ENCODE peak calls at places on chromosomes 12 and 14, in eight cellular contexts. P, C, X, S, T, Z, U and J are unnamed samples.

GRCh38 chr14:69036757-69037506 is 57.8 kb upstream of the ACTN1 start:
- DNase-seq in P (no peak), C (no peak), X (no peak), S (no peak), T (no peak), Z (no peak), U (no peak), J (no peak)

GRCh38 chr12:32136404-32136803 is 29.8 kb downstream of the BICD1 start:
- DNase-seq in P (no peak), C (no peak), X (no peak), S (no peak), T (no peak), Z (no peak), U (no peak), J (no peak)

GRCh38 chr12:102567031-102567985 is 86.9 kb upstream of the IGF1 start:
- DNase-seq in P (no peak), C (no peak), X (no peak), S (peak; percentile 40), T (no peak), Z (no peak), U (no peak), J (no peak)

GRCh38 chr12:68224613-68225285 is 861 bp downstream of the IL26 start:
- DNase-seq in P (no peak), C (no peak), X (no peak), S (no peak), T (no peak), Z (no peak), U (no peak), J (no peak)

GRCh38 chr12:124445121-124445718 is 122.2 kb downstream of the NCOR2 start:
- DNase-seq in P (no peak), C (no peak), X (no peak), S (no peak), T (no peak), Z (no peak), U (no peak), J (no peak)

GRCh38 chr14:103404032-103404918 is 19.1 kb downstream of the MARK3 start:
- DNase-seq in P (no peak), C (no peak), X (no peak), S (no peak), T (peak; percentile 51), Z (no peak), U (no peak), J (no peak)

GRCh38 chr12:8052679-8053078 is 13.5 kb downstream of the C3AR1 start:
- DNase-seq in P (no peak), C (no peak), X (no peak), S (no peak), T (no peak), Z (no peak), U (no peak), J (no peak)

GRCh38 chr12:561908-562593 is 101.2 kb downstream of the NINJ2 start:
- DNase-seq in P (no peak), C (no peak), X (no peak), S (no peak), T (peak; percentile 51), Z (no peak), U (no peak), J (no peak)

GRCh38 chr14:84273181-84273580 is 1256.8 kb upstream of the FLRT2 start:
- DNase-seq in P (no peak), C (no peak), X (no peak), S (no peak), T (no peak), Z (no peak), U (no peak), J (no peak)

GRCh38 chr12:15540469-15540872 is 218.2 kb downstream of the PTPRO start:
- DNase-seq in P (no peak), C (no peak), X (no peak), S (no peak), T (no peak), Z (no peak), U (no peak), J (no peak)

GRCh38 chr14:71395151-71395604 is 487.9 kb downstream of the PCNX1 start:
- DNase-seq in P (no peak), C (no peak), X (no peak), S (no peak), T (no peak), Z (no peak), U (no peak), J (no peak)

GRCh38 chr12:14913381-14913781 is 25.0 kb downstream of the ERP27 start:
- DNase-seq in P (peak; percentile 42), C (peak; percentile 38), X (peak; percentile 18), S (no peak), T (no peak), Z (peak; percentile 82), U (no peak), J (peak; percentile 44)

GRCh38 chr14:103542545-103543088 is 13.6 kb downstream of the TRMT61A start:
- DNase-seq in P (no peak), C (peak; percentile 54), X (peak; percentile 66), S (no peak), T (no peak), Z (no peak), U (no peak), J (peak; percentile 75)

GRCh38 chr14:70754989-70755388 is 54.3 kb downstream of the MAP3K9 start:
- DNase-seq in P (peak; percentile 74), C (peak; percentile 57), X (no peak), S (no peak), T (no peak), Z (no peak), U (no peak), J (peak; percentile 93)

GRCh38 chr14:58875613-58876012 is 237.9 kb downstream of the DACT1 start:
- DNase-seq in P (no peak), C (no peak), X (no peak), S (no peak), T (no peak), Z (no peak), U (no peak), J (no peak)

GRCh38 chr12:93802293-93802692 is 125.1 kb downstream of the CRADD start:
- DNase-seq in P (no peak), C (no peak), X (no peak), S (no peak), T (no peak), Z (no peak), U (no peak), J (no peak)

GRCh38 chr12:118354903-118355302 is 17.8 kb downstream of the TAOK3 start:
- DNase-seq in P (no peak), C (no peak), X (no peak), S (no peak), T (no peak), Z (no peak), U (no peak), J (no peak)

GRCh38 chr12:26845057-26845666 is 12.2 kb upstream of the ITPR2 start:
- DNase-seq in P (peak; percentile 44), C (peak; percentile 70), X (peak; percentile 61), S (peak; percentile 50), T (no peak), Z (peak; percentile 83), U (peak; percentile 38), J (peak; percentile 61)

GRCh38 chr14:78227466-78228077 is 57.4 kb downstream of the NRXN3 start:
- DNase-seq in P (no peak), C (no peak), X (no peak), S (no peak), T (no peak), Z (no peak), U (no peak), J (no peak)

GRCh38 chr14:102442241-102443211 is 67.0 kb downstream of the ANKRD9 start:
- DNase-seq in P (no peak), C (no peak), X (peak; percentile 87), S (no peak), T (peak; percentile 87), Z (no peak), U (no peak), J (no peak)

GRCh38 chr12:50676761-50677160 is 87.1 kb upstream of the ATF1 start:
- DNase-seq in P (no peak), C (no peak), X (no peak), S (no peak), T (no peak), Z (no peak), U (no peak), J (no peak)

GRCh38 chr12:54975875-54976274 is 8.7 kb downstream of the TESPA1 start:
- DNase-seq in P (no peak), C (no peak), X (no peak), S (no peak), T (no peak), Z (no peak), U (no peak), J (no peak)
- TF ChIP-seq CTCF in P (no peak), C (no peak), X (no peak), S (no peak), T (no peak), Z (no peak), U (no peak), J (no peak)

GRCh38 chr14:24310387-24310665 is 386 bp downstream of the LTB4R2 start:
- DNase-seq in P (no peak), C (no peak), X (peak; percentile 60), S (no peak), T (no peak), Z (no peak), U (no peak), J (no peak)

GRCh38 chr14:24312736-24313507 is 1.6 kb downstream of the LTB4R start:
- DNase-seq in P (no peak), C (no peak), X (peak; percentile 62), S (no peak), T (no peak), Z (no peak), U (no peak), J (peak; percentile 55)

GRCh38 chr14:24309538-24310386 is at the start of gene LTB4R2:
- DNase-seq in P (no peak), C (no peak), X (no peak), S (no peak), T (no peak), Z (no peak), U (no peak), J (no peak)

GRCh38 chr14:24311837-24312615 is 724 bp downstream of the LTB4R start:
- DNase-seq in P (no peak), C (no peak), X (no peak), S (no peak), T (no peak), Z (no peak), U (no peak), J (peak; percentile 52)

GRCh38 chr14:24310666-24311604 is at the start of gene LTB4R:
- DNase-seq in P (no peak), C (peak; percentile 86), X (peak; percentile 79), S (no peak), T (peak; percentile 38), Z (peak; percentile 85), U (no peak), J (peak; percentile 84)
- TF ChIP-seq POLR2A in P (no peak), C (no peak), X (peak; percentile 30), S (no peak), T (no peak), Z (no peak), U (peak; percentile 10), J (peak; percentile 49)

GRCh38 chr12:76201316-76201715 is 116.8 kb upstream of the NAP1L1 start:
- DNase-seq in P (no peak), C (no peak), X (no peak), S (no peak), T (no peak), Z (no peak), U (no peak), J (no peak)
- TF ChIP-seq CTCF in P (no peak), C (no peak), X (no peak), S (no peak), T (no peak), Z (no peak), U (no peak), J (no peak)

DNA sequence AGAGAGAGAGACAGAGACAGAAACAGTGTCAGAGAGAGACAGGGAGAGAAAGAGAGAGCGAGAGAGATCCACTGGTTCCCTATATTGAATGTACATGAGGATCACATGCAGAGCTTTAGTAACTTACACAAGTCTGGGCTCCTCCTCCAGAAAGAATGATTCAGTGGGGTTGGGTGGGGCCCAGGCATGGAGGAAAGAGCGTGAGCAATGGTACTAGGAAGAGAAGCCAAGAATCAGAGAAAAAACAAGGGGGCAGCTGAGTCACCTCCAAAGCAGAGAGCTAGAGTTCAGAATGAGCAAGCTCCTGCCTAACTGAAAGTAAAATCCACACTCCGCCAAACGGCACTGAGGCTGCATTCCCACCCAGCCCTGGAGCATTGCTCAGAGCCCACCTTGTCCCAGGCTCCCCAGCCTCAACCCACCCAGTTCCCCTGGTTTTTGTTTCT is 670.1 kb upstream of the TBX3 start:
- DNase-seq in P (peak; percentile 36), C (peak; percentile 56), X (peak; percentile 59), S (peak; percentile 68), T (peak; percentile 32), Z (peak; percentile 83), U (peak; percentile 36), J (peak; percentile 3)
- TF ChIP-seq POLR2A in P (no peak), C (no peak), X (no peak), S (peak; percentile 37), T (peak; percentile 68), Z (no peak), U (no peak), J (no peak)